ENCODE peak calls at places on chromosomes 11 and 22, in four cellular contexts. L is LoVo; V is iris pigment epithelial cell; Z is stimulated activated CD4-positive, alpha-beta T cell treated with anti-CD3 and anti-CD28 coated beads, Interleukin-12 subunit alpha, Interleukin-12 subunit beta, amount 100 ng/mL, for 48 hours. Y is an unnamed sample.

GRCh38 chr11:68312780-68313573 is 586 bp downstream of the LRP5 start:
- DNase-seq in L (no peak), V (no peak), Z (no peak), Y (no peak)

GRCh38 chr22:46721716-46722115 is 16.3 kb downstream of the CERK start:
- DNase-seq in L (no peak), V (no peak), Z (no peak), Y (no peak)

GRCh38 chr11:134475951-134476350 is 63.9 kb upstream of the B3GAT1 start:
- DNase-seq in L (no peak), V (no peak), Z (no peak), Y (no peak)

GRCh38 chr11:6663794-6664478 is 8.3 kb upstream of the DCHS1 start:
- DNase-seq in L (no peak), V (no peak), Z (no peak), Y (no peak)

GRCh38 chr11:44987506-44987905 is 36.8 kb upstream of the TP53I11 start:
- DNase-seq in L (no peak), V (no peak), Z (no peak), Y (no peak)

GRCh38 chr22:39364646-39365405 is 15.0 kb downstream of the SYNGR1 start:
- DNase-seq in L (no peak), V (no peak), Z (no peak), Y (no peak)

GRCh38 chr11:128389461-128389976 is 197.8 kb downstream of the ETS1 start:
- DNase-seq in L (no peak), V (no peak), Z (no peak), Y (no peak)

GRCh38 chr11:78714539-78714938 is 139.9 kb upstream of the NARS2 start:
- DNase-seq in L (no peak), V (no peak), Z (no peak), Y (no peak)

GRCh38 chr11:25927391-25927790 is 404.5 kb upstream of the ANO3 start:
- DNase-seq in L (no peak), V (peak), Z (no peak), Y (peak)

Y was measured in neuronal stem cell.